ENCODE peak calls at places on chromosomes 1 and 21, in five cellular contexts. O, P, A, N and M are unnamed samples.

GRCh38 chr1:24369199-24369598 is 44.4 kb downstream of the STPG1 start:
- DNase-seq in A (peak; percentile 85), O (no peak), N (no peak), P (no peak), M (no peak)

GRCh38 chr1:215777370-215777925 is 210.3 kb downstream of the KCTD3 start:
- DNase-seq in P (no peak), A (no peak), N (no peak), O (no peak), M (no peak)

GRCh38 chr1:157155658-157156057 is 17.5 kb upstream of the ETV3 start:
- DNase-seq in A (no peak), P (no peak), N (no peak), O (no peak), M (no peak)

GRCh38 chr1:87226341-87226760 is 102.3 kb upstream of the LMO4 start:
- DNase-seq in P (no peak), A (peak; percentile 24), O (peak; percentile 86), N (peak; percentile 99), M (no peak)

GRCh38 chr1:108077991-108078390 is 113.0 kb upstream of the VAV3 start:
- DNase-seq in O (no peak), A (no peak), P (no peak), N (no peak), M (no peak)

GRCh38 chr1:160163612-160164011 is 12.2 kb downstream of the ATP1A4 start:
- DNase-seq in P (no peak), A (no peak), N (no peak), O (no peak), M (no peak)

GRCh38 chr21:31993826-31994791 is 121.3 kb downstream of the HUNK start:
- DNase-seq in A (no peak), O (no peak), N (no peak), P (no peak), M (no peak)

GRCh38 chr1:195105281-195105680 is 1503.0 kb downstream of the KCNT2 start:
- DNase-seq in A (no peak), N (no peak), P (no peak), O (no peak), M (no peak)

GRCh38 chr1:985126-985525 is 3.2 kb upstream of the PERM1 start:
- DNase-seq in A (no peak), O (no peak), N (no peak), P (no peak), M (no peak)

DNA sequence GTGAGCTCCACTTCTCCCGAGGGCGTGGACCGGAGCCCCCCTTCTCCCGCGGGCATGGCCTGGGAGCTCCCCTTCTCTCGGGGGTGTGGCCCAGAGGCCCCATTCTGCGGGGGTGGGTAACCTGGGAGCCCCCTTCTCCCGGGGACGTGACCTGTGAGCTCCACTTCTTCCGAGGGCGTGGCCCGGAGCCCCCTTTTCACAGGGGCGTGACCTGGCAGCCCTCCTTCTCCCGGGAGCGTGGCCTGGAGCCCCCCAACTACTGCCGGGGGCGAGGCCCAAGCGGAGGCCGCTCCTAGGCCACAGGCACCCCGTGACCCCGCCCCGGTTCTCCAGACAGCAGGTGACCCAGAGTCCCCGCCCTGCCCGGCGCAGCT is 309 bp downstream of the C1orf174 start:
- DNase-seq in A (no peak), P (peak; percentile 60), O (no peak), N (no peak), M (no peak)
- TF ChIP-seq CTCF in A (no peak), P (no peak), O (no peak), N (no peak), M (no peak)

DNA sequence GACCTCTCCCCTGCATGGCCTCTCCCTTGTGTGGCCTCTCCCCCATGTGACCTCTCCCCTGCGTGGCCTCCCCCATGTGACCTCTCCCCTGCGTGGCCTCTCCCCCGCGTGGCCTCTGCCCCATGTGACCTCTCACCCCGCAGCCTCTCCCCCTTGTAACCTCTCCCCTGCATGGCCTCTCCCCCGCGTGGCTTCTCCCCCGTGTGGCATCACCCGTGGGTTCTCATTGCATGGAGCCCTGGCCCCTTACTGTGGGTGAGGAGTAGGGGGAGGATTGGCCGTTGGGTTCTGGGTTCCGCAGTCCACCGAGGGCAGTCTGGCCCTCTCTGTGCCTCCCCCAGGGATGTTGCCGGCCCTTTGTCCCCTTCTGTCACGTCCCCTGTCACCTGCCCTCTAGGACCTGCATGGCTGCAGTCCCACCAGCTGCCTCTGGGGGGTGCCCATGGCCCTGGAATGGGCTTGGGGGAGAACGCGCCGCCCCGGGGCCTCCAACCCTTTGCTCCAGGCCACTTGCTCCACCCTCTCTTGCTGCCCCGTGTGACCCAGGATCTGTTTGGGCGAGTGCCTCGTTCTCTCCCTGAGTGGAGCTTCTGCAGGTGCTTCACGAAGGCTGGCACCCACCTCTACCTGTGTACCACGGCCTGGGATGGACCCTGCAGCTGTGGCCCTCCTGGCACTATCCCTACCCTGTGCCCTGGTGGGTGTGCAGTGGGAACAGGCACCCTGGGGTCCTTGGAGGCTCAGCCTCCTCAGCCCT is 21.3 kb downstream of the RRP1 start:
- DNase-seq in N (no peak), A (peak; percentile 83), P (peak; percentile 95), O (no peak), M (peak; percentile 97)
- TF ChIP-seq CTCF in N (peak; percentile 96), A (peak; percentile 60), P (peak; percentile 98), O (peak; percentile 84), M (peak; percentile 98)

GRCh38 chr1:38142606-38143005 is 96.0 kb upstream of the POU3F1 start:
- DNase-seq in N (no peak), O (no peak), P (no peak), A (no peak), M (no peak)
- TF ChIP-seq CTCF in N (no peak), O (no peak), P (no peak), A (no peak), M (no peak)

GRCh38 chr1:14606632-14607031 is 8.1 kb downstream of the KAZN start:
- DNase-seq in N (no peak), O (no peak), A (no peak), P (no peak), M (no peak)

GRCh38 chr1:14611792-14612191 is 13.3 kb downstream of the KAZN start:
- DNase-seq in P (no peak), N (no peak), O (no peak), A (no peak), M (no peak)

GRCh38 chr1:14607295-14607694 is 8.8 kb downstream of the KAZN start:
- DNase-seq in P (no peak), N (no peak), A (no peak), O (no peak), M (no peak)

GRCh38 chr1:14605945-14606344 is 7.5 kb downstream of the KAZN start:
- DNase-seq in N (no peak), P (no peak), O (no peak), A (no peak), M (no peak)

GRCh38 chr1:14608308-14608707 is 9.8 kb downstream of the KAZN start:
- DNase-seq in N (no peak), O (no peak), A (no peak), P (no peak), M (no peak)
- TF ChIP-seq CTCF in N (peak; percentile 28), O (peak; percentile 29), A (no peak), P (no peak), M (no peak)

GRCh38 chr1:202888204-202888506 is 794 bp downstream of the RABIF start:
- DNase-seq in P (no peak), A (no peak), O (no peak), N (no peak), M (no peak)

GRCh38 chr1:202890392-202890791 is 1.4 kb upstream of the RABIF start:
- DNase-seq in O (no peak), A (no peak), P (no peak), N (no peak), M (no peak)

GRCh38 chr1:202892501-202892900 is 3.6 kb upstream of the RABIF start:
- DNase-seq in A (no peak), O (no peak), P (no peak), N (peak; percentile 4), M (no peak)

DNA sequence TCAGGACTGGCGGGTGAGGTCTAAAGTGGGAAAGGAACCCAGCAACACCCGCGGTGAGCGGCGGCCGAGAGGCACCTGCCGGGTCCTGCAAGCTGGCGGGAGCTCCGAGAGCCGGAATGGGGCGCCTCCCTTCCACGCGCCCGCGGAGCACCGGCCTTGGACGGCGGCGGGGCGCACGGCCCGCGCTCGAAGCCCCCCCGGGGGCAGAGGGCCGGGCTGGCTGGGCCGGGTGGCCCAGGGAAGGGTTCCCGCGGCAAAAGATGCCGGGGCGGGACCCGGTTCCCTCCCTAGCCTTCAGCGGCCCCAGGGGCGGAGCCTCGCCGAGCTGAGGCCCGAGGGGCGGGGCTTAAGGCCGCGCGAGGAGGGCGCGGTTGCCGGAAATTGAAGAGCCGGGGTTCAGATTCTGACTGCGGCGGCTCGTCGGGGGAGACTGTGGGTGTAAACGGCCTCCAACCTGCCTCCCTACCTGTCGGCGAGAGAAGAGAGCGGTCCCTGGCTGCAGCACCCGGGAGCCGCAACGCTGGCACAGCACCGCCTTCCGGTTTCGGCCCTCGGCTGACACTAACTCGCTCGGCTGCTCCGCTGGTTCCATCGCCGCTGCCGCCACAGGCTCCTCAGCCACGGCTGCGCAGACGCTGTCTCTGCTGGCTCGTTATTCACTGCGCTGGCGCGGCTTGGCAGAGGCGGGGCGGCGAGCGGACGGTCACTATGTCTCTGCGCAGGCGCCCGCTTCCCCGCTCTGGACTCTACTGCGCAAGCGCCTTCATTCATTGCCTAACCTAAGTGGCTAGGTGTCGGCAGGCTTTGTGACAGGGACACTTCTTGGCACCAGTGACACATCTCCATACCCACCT is at the start of gene RABIF:
- DNase-seq in O (peak; percentile 94), P (peak; percentile 96), A (peak; percentile 95), N (peak; percentile 75), M (peak; percentile 97)
- TF ChIP-seq CTCF in O (peak; percentile 15), P (no peak), A (no peak), N (peak; percentile 30), M (no peak)

GRCh38 chr1:224631471-224632105 is 15.5 kb downstream of the CNIH3 start:
- DNase-seq in A (no peak), P (no peak), O (no peak), N (no peak), M (no peak)

GRCh38 chr1:224629965-224630364 is 13.8 kb downstream of the CNIH3 start:
- DNase-seq in P (no peak), A (no peak), O (no peak), N (no peak), M (no peak)

GRCh38 chr1:224635356-224635755 is 19.2 kb downstream of the CNIH3 start:
- DNase-seq in A (no peak), O (no peak), N (no peak), P (no peak), M (no peak)

GRCh38 chr1:224632381-224632871 is 16.3 kb downstream of the CNIH3 start:
- DNase-seq in A (no peak), N (peak; percentile 82), O (no peak), P (no peak), M (no peak)

DNA sequence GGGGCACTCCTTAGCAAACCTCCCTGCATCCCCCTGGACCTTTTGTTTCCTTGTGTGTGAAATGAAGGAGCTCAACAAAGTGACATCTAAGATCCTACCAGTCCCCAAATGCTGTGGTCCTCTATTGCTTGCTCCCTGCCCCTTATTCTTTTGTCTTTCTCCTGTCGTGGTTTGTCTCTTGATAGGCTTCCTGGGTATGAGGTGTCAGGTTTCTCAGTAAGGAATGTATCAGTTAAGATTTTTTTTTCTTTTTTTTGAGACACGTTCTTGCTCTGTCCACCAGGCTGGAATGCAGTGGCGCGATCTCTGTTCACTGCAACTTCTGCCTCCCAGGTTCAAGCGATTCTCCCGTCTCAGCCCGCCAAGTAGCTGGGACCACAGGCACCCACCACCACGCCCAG is 16.8 kb downstream of the CNIH3 start:
- DNase-seq in N (no peak), A (no peak), P (no peak), O (no peak), M (no peak)
- TF ChIP-seq CTCF in N (no peak), A (no peak), P (no peak), O (no peak), M (no peak)